ENCODE peak calls at places on chromosome 22, in five cellular contexts. S is A549, A is cardiac fibroblast, Y is endodermal cell, V is mucosa of descending colon. H is an unnamed sample.

GRCh38 chr22:39185601-39186012 is 33.1 kb upstream of the CBX7 start:
- DNase-seq in V (no peak), S (no peak), A (peak), Y (peak), H (no peak)

GRCh38 chr22:36363378-36363931 is 24.3 kb downstream of the MYH9 start:
- DNase-seq in S (no peak), Y (no peak), A (no peak), V (peak), H (no peak)

GRCh38 chr22:46849951-46850350 is 87.5 kb downstream of the TBC1D22A start:
- DNase-seq in Y (peak), V (no peak), S (no peak), A (no peak), H (no peak)

GRCh38 chr22:47192651-47193437 is 430.4 kb downstream of the TBC1D22A start:
- DNase-seq in Y (peak), S (peak), V (peak), A (no peak), H (no peak)

GRCh38 chr22:36144886-36145541 is 15.5 kb downstream of the APOL3 start:
- DNase-seq in Y (peak), S (peak), A (peak), V (no peak), H (peak)

GRCh38 chr22:46233231-46233630 is 16.9 kb downstream of the CDPF1 start:
- DNase-seq in S (no peak), Y (no peak), V (no peak), A (peak), H (peak)

GRCh38 chr22:23380230-23380573 is 199.9 kb downstream of the IGLL1 start:
- DNase-seq in Y (no peak), V (peak), S (no peak), A (no peak), H (no peak)

GRCh38 chr22:26394787-26395186 is 34.3 kb upstream of the ASPHD2 start:
- DNase-seq in V (no peak), Y (no peak), S (no peak), A (no peak), H (no peak)

GRCh38 chr22:28332410-28332809 is 347.2 kb downstream of the TTC28 start:
- DNase-seq in A (no peak), Y (no peak), S (no peak), V (no peak), H (no peak)

GRCh38 chr22:17910561-17911311 is 113.6 kb downstream of the MICAL3 start:
- DNase-seq in A (peak), Y (peak), S (peak), V (no peak), H (peak)

GRCh38 chr22:50305658-50306566 is 1.5 kb downstream of the PLXNB2 start:
- DNase-seq in V (peak), Y (peak), S (peak), A (peak), H (peak)

GRCh38 chr22:37589607-37590006 is 9.7 kb upstream of the LGALS2 start:
- DNase-seq in V (no peak), Y (peak), A (no peak), S (no peak), H (no peak)

GRCh38 chr22:37594237-37594636 is 14.3 kb upstream of the LGALS2 start:
- DNase-seq in A (no peak), S (no peak), V (no peak), Y (no peak), H (no peak)

GRCh38 chr22:37588540-37589215 is 8.8 kb upstream of the LGALS2 start:
- DNase-seq in V (peak), A (no peak), S (no peak), Y (no peak), H (no peak)

DNA sequence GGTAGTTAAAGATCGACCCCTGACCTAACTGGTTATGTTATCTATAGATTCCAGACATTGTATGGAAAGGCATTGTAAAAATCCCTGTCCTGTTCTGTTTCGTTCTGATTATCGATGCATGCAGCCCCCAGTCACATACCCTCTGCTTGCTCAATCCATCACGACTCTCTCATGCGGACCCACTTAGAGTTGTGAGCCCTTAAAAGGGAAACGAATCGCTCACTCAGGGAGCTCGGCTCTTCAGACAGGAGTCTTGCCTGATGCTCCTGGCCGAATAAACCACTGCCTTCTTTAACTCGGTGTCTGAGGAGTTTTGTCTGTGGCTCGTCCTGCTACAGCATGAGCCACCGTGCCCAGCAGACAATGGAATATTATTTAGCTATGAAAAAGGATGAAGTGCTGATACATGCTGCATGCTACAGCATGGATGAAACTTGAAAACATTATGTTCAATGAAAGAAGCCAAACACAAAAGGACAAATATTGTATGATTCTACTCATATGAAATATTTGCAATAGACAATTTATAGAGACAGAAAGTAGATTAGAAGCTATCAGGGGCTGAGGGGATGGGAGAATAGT is 12.0 kb upstream of the LGALS2 start:
- DNase-seq in Y (no peak), A (no peak), S (no peak), V (no peak), H (no peak)
- H3K4me3 ChIP-seq in Y (no peak), A (peak), S (peak), V (no peak), H (peak)

GRCh38 chr22:30426395-30427353 is 1.1 kb downstream of the MTFP1 start:
- DNase-seq in Y (peak), V (peak), A (peak), S (peak), H (peak)

GRCh38 chr22:30423959-30424380 is 1.6 kb upstream of the MTFP1 start:
- DNase-seq in Y (peak), A (peak), S (peak), V (peak), H (peak)

GRCh38 chr22:30424471-30425326 is 869 bp upstream of the MTFP1 start:
- DNase-seq in A (peak), V (no peak), Y (peak), S (no peak), H (peak)

GRCh38 chr22:30425327-30425615 is 297 bp upstream of the MTFP1 start:
- DNase-seq in S (no peak), V (no peak), Y (no peak), A (no peak), H (no peak)

GRCh38 chr22:30425616-30426394 is at the start of gene MTFP1:
- DNase-seq in Y (peak), A (peak), V (peak), S (peak), H (peak)
- TF ChIP-seq CTCF in Y (no peak), A (no peak), V (no peak), S (no peak), H (no peak)

GRCh38 chr22:31230155-31230870 is 18.2 kb downstream of the LIMK2 start:
- DNase-seq in V (no peak), Y (no peak), S (no peak), A (peak), H (no peak)
- H3K4me3 ChIP-seq in V (no peak), Y (no peak), S (no peak), A (no peak), H (no peak)

DNA sequence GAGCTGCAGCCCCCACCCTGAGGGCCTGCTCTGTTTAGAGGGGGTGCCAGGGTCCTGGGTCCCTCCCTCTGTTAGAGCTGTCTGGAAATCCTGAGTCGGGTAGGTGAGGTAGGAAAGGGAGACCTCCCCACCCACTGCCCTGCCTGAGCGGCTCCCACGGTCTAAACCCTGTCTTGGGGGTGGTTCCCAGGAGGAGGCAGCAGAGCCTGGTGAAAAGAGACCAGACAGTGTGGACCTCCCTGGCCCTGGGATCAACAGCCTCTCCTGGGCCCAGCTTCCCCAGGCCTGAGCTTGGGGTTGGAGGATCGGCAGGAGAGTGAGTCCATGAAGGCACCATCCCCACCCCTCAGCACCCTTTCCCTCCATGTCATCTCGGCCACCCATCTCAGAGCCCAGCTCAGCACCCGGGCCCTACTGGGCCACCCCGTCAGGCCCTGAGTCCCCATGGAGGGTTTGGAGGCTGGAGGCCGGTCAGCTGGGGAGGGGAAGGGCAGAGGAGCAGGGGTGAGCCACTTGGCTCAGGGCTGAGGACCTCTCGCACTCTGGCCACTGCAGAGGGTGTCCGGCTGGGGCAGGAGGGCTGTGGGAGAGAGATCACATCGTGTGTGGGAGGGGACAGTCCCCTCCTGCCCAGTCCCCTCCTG is 37.2 kb downstream of the RTN4R start:
- DNase-seq in V (no peak), A (no peak), Y (no peak), S (no peak), H (no peak)
- TF ChIP-seq CTCF in V (no peak), A (no peak), Y (no peak), S (no peak), H (no peak)